ENCODE peak calls at places on chromosomes 16 and 17, in four cellular contexts. One of them, this sample, is unnamed.

GRCh38 chr17:76772842-76773521 is 35.1 kb downstream of the MFSD11 start:
- DNase-seq in stimulated activated CD8-positive, alpha-beta memory T cell treated with anti-CD3 and anti-CD28 coated beads, Interleukin-15, amount 100 ng/mL, for 48 hours: peak
- DNase-seq in GM03348: peak
- DNase-seq in left lung: no peak
- DNase-seq in this sample: no peak

GRCh38 chr16:74431516-74431915 is 10.2 kb upstream of the CLEC18B start:
- DNase-seq in left lung: no peak
- DNase-seq in stimulated activated CD8-positive, alpha-beta memory T cell treated with anti-CD3 and anti-CD28 coated beads, Interleukin-15, amount 100 ng/mL, for 48 hours: no peak
- DNase-seq in GM03348: no peak
- DNase-seq in this sample: no peak

GRCh38 chr17:76969598-76970172 is 101.5 kb downstream of the MGAT5B start:
- DNase-seq in stimulated activated CD8-positive, alpha-beta memory T cell treated with anti-CD3 and anti-CD28 coated beads, Interleukin-15, amount 100 ng/mL, for 48 hours: no peak
- DNase-seq in GM03348: no peak
- DNase-seq in left lung: no peak
- DNase-seq in this sample: no peak

GRCh38 chr17:12128946-12129345 is 108.3 kb downstream of the MAP2K4 start:
- DNase-seq in GM03348: no peak
- DNase-seq in stimulated activated CD8-positive, alpha-beta memory T cell treated with anti-CD3 and anti-CD28 coated beads, Interleukin-15, amount 100 ng/mL, for 48 hours: no peak
- DNase-seq in left lung: no peak
- DNase-seq in this sample: peak

GRCh38 chr16:73213761-73214480 is 166.0 kb upstream of the ZFHX3 start:
- DNase-seq in left lung: no peak
- DNase-seq in GM03348: no peak
- DNase-seq in stimulated activated CD8-positive, alpha-beta memory T cell treated with anti-CD3 and anti-CD28 coated beads, Interleukin-15, amount 100 ng/mL, for 48 hours: no peak
- DNase-seq in this sample: peak

GRCh38 chr16:85583491-85584181 is 29.5 kb upstream of the GSE1 start:
- DNase-seq in left lung: no peak
- DNase-seq in GM03348: peak
- DNase-seq in stimulated activated CD8-positive, alpha-beta memory T cell treated with anti-CD3 and anti-CD28 coated beads, Interleukin-15, amount 100 ng/mL, for 48 hours: no peak
- DNase-seq in this sample: no peak

GRCh38 chr17:35774499-35774898 is 13.8 kb downstream of the C17orf50 start:
- DNase-seq in GM03348: no peak
- DNase-seq in left lung: peak
- DNase-seq in stimulated activated CD8-positive, alpha-beta memory T cell treated with anti-CD3 and anti-CD28 coated beads, Interleukin-15, amount 100 ng/mL, for 48 hours: no peak
- DNase-seq in this sample: no peak

GRCh38 chr17:29884995-29885394 is 45.0 kb downstream of the SSH2 start:
- DNase-seq in stimulated activated CD8-positive, alpha-beta memory T cell treated with anti-CD3 and anti-CD28 coated beads, Interleukin-15, amount 100 ng/mL, for 48 hours: no peak
- DNase-seq in left lung: no peak
- DNase-seq in GM03348: no peak
- DNase-seq in this sample: no peak

GRCh38 chr16:66943426-66944053 is 8.2 kb downstream of the CES2 start:
- DNase-seq in stimulated activated CD8-positive, alpha-beta memory T cell treated with anti-CD3 and anti-CD28 coated beads, Interleukin-15, amount 100 ng/mL, for 48 hours: no peak
- DNase-seq in GM03348: no peak
- DNase-seq in left lung: peak
- DNase-seq in this sample: no peak

GRCh38 chr17:64984181-64984580 is 64.9 kb upstream of the LRRC37A3 start:
- DNase-seq in left lung: no peak
- DNase-seq in stimulated activated CD8-positive, alpha-beta memory T cell treated with anti-CD3 and anti-CD28 coated beads, Interleukin-15, amount 100 ng/mL, for 48 hours: no peak
- DNase-seq in GM03348: no peak
- DNase-seq in this sample: no peak

GRCh38 chr17:77936881-77937280 is 21.6 kb upstream of the TNRC6C start:
- DNase-seq in stimulated activated CD8-positive, alpha-beta memory T cell treated with anti-CD3 and anti-CD28 coated beads, Interleukin-15, amount 100 ng/mL, for 48 hours: no peak
- DNase-seq in left lung: no peak
- DNase-seq in GM03348: no peak
- DNase-seq in this sample: no peak

GRCh38 chr17:3026125-3026855 is 37.1 kb downstream of the OR1D5 start:
- DNase-seq in GM03348: no peak
- DNase-seq in stimulated activated CD8-positive, alpha-beta memory T cell treated with anti-CD3 and anti-CD28 coated beads, Interleukin-15, amount 100 ng/mL, for 48 hours: no peak
- DNase-seq in left lung: peak
- DNase-seq in this sample: no peak

GRCh38 chr16:68749424-68749823 is 12.3 kb downstream of the CDH1 start:
- DNase-seq in GM03348: no peak
- DNase-seq in stimulated activated CD8-positive, alpha-beta memory T cell treated with anti-CD3 and anti-CD28 coated beads, Interleukin-15, amount 100 ng/mL, for 48 hours: no peak
- DNase-seq in left lung: no peak
- DNase-seq in this sample: no peak

GRCh38 chr17:56121661-56122060 is 31.6 kb upstream of the ANKFN1 start:
- DNase-seq in GM03348: no peak
- DNase-seq in left lung: no peak
- DNase-seq in stimulated activated CD8-positive, alpha-beta memory T cell treated with anti-CD3 and anti-CD28 coated beads, Interleukin-15, amount 100 ng/mL, for 48 hours: no peak
- DNase-seq in this sample: no peak

GRCh38 chr16:54957403-54957802 is 26.7 kb downstream of the IRX5 start:
- DNase-seq in GM03348: peak
- DNase-seq in stimulated activated CD8-positive, alpha-beta memory T cell treated with anti-CD3 and anti-CD28 coated beads, Interleukin-15, amount 100 ng/mL, for 48 hours: no peak
- DNase-seq in left lung: no peak
- DNase-seq in this sample: peak

GRCh38 chr16:26651464-26651863 is 415.3 kb upstream of the C16orf82 start:
- DNase-seq in GM03348: no peak
- DNase-seq in left lung: no peak
- DNase-seq in stimulated activated CD8-positive, alpha-beta memory T cell treated with anti-CD3 and anti-CD28 coated beads, Interleukin-15, amount 100 ng/mL, for 48 hours: no peak
- DNase-seq in this sample: no peak

GRCh38 chr17:80070375-80071115 is 30.8 kb upstream of the GAA start:
- DNase-seq in left lung: no peak
- DNase-seq in stimulated activated CD8-positive, alpha-beta memory T cell treated with anti-CD3 and anti-CD28 coated beads, Interleukin-15, amount 100 ng/mL, for 48 hours: no peak
- DNase-seq in GM03348: peak
- DNase-seq in this sample: no peak

GRCh38 chr17:69900829-69901228 is 174.2 kb upstream of the KCNJ16 start:
- DNase-seq in left lung: no peak
- DNase-seq in GM03348: no peak
- DNase-seq in stimulated activated CD8-positive, alpha-beta memory T cell treated with anti-CD3 and anti-CD28 coated beads, Interleukin-15, amount 100 ng/mL, for 48 hours: no peak
- DNase-seq in this sample: no peak

GRCh38 chr17:39835038-39835786 is 28.9 kb downstream of the IKZF3 start:
- DNase-seq in GM03348: no peak
- DNase-seq in left lung: no peak
- DNase-seq in stimulated activated CD8-positive, alpha-beta memory T cell treated with anti-CD3 and anti-CD28 coated beads, Interleukin-15, amount 100 ng/mL, for 48 hours: no peak
- DNase-seq in this sample: no peak

GRCh38 chr17:7579001-7579838 is at the start of gene CD68:
- DNase-seq in left lung: no peak
- DNase-seq in GM03348: peak
- DNase-seq in stimulated activated CD8-positive, alpha-beta memory T cell treated with anti-CD3 and anti-CD28 coated beads, Interleukin-15, amount 100 ng/mL, for 48 hours: peak
- DNase-seq in this sample: peak

GRCh38 chr17:57544834-57545463 is 200.2 kb downstream of the CCDC182 start:
- DNase-seq in stimulated activated CD8-positive, alpha-beta memory T cell treated with anti-CD3 and anti-CD28 coated beads, Interleukin-15, amount 100 ng/mL, for 48 hours: no peak
- DNase-seq in GM03348: no peak
- DNase-seq in left lung: no peak
- DNase-seq in this sample: no peak

GRCh38 chr17:34909040-34909439 is 52.2 kb downstream of the CCT6B start:
- DNase-seq in GM03348: no peak
- DNase-seq in left lung: no peak
- DNase-seq in stimulated activated CD8-positive, alpha-beta memory T cell treated with anti-CD3 and anti-CD28 coated beads, Interleukin-15, amount 100 ng/mL, for 48 hours: no peak
- DNase-seq in this sample: no peak

GRCh38 chr16:2846511-2847310 is 11.3 kb downstream of the PRSS22 start:
- DNase-seq in GM03348: peak
- DNase-seq in left lung: no peak
- DNase-seq in stimulated activated CD8-positive, alpha-beta memory T cell treated with anti-CD3 and anti-CD28 coated beads, Interleukin-15, amount 100 ng/mL, for 48 hours: no peak
- DNase-seq in this sample: no peak

GRCh38 chr17:8153550-8153956 is 1.3 kb upstream of the PER1 start:
- DNase-seq in stimulated activated CD8-positive, alpha-beta memory T cell treated with anti-CD3 and anti-CD28 coated beads, Interleukin-15, amount 100 ng/mL, for 48 hours: peak
- DNase-seq in GM03348: peak
- DNase-seq in left lung: peak
- DNase-seq in this sample: no peak

GRCh38 chr17:42744283-42744805 is 496 bp downstream of the EZH1 start:
- DNase-seq in left lung: peak
- DNase-seq in GM03348: peak
- DNase-seq in stimulated activated CD8-positive, alpha-beta memory T cell treated with anti-CD3 and anti-CD28 coated beads, Interleukin-15, amount 100 ng/mL, for 48 hours: peak
- DNase-seq in this sample: no peak

GRCh38 chr17:45006927-45007461 is 38.9 kb upstream of the C1QL1 start:
- DNase-seq in stimulated activated CD8-positive, alpha-beta memory T cell treated with anti-CD3 and anti-CD28 coated beads, Interleukin-15, amount 100 ng/mL, for 48 hours: no peak
- DNase-seq in GM03348: peak
- DNase-seq in left lung: no peak
- DNase-seq in this sample: no peak

GRCh38 chr16:24102120-24102740 is 153.9 kb upstream of the CACNG3 start:
- DNase-seq in stimulated activated CD8-positive, alpha-beta memory T cell treated with anti-CD3 and anti-CD28 coated beads, Interleukin-15, amount 100 ng/mL, for 48 hours: no peak
- DNase-seq in GM03348: no peak
- DNase-seq in left lung: no peak
- DNase-seq in this sample: peak

GRCh38 chr16:8924214-8924613 is 39.5 kb downstream of the USP7 start:
- DNase-seq in left lung: no peak
- DNase-seq in stimulated activated CD8-positive, alpha-beta memory T cell treated with anti-CD3 and anti-CD28 coated beads, Interleukin-15, amount 100 ng/mL, for 48 hours: no peak
- DNase-seq in GM03348: no peak
- DNase-seq in this sample: no peak

GRCh38 chr17:68398731-68399637 is 58.3 kb downstream of the WIPI1 start:
- DNase-seq in GM03348: peak
- DNase-seq in stimulated activated CD8-positive, alpha-beta memory T cell treated with anti-CD3 and anti-CD28 coated beads, Interleukin-15, amount 100 ng/mL, for 48 hours: peak
- DNase-seq in left lung: peak
- DNase-seq in this sample: peak

GRCh38 chr17:74016504-74016903 is 187.0 kb upstream of the RPL38 start:
- DNase-seq in stimulated activated CD8-positive, alpha-beta memory T cell treated with anti-CD3 and anti-CD28 coated beads, Interleukin-15, amount 100 ng/mL, for 48 hours: no peak
- DNase-seq in left lung: no peak
- DNase-seq in GM03348: no peak
- DNase-seq in this sample: no peak

GRCh38 chr16:64058685-64059084 is 1063.2 kb downstream of the CDH11 start:
- DNase-seq in left lung: no peak
- DNase-seq in GM03348: no peak
- DNase-seq in stimulated activated CD8-positive, alpha-beta memory T cell treated with anti-CD3 and anti-CD28 coated beads, Interleukin-15, amount 100 ng/mL, for 48 hours: no peak
- DNase-seq in this sample: no peak

GRCh38 chr17:80968602-80969029 is 23.0 kb upstream of the CHMP6 start:
- DNase-seq in stimulated activated CD8-positive, alpha-beta memory T cell treated with anti-CD3 and anti-CD28 coated beads, Interleukin-15, amount 100 ng/mL, for 48 hours: no peak
- DNase-seq in left lung: no peak
- DNase-seq in GM03348: peak
- DNase-seq in this sample: no peak

This sample was measured in LNCaP clone FGC.